ENCODE peak calls at places on chromosomes 4 and X, in ten cellular contexts. Y, P, U, W, I, N, E, B, G and D are unnamed samples.

GRCh38 chr4:107197121-107197520 is 161.0 kb upstream of the DKK2 start:
- DNase-seq in Y (no peak), P (no peak), U (no peak), W (no peak), I (no peak), N (no peak), E (no peak), B (no peak), G (no peak), D (no peak)

GRCh38 chrX:18574591-18574990 is 97.3 kb downstream of the RS1 start:
- DNase-seq in Y (no peak), P (no peak), U (peak), W (no peak), I (no peak), N (peak), E (no peak), B (no peak), G (no peak), D (no peak)

GRCh38 chr4:166073783-166074182 is 200.7 kb downstream of the TLL1 start:
- DNase-seq in Y (no peak), P (no peak), U (no peak), W (no peak), I (no peak), N (no peak), E (no peak), B (no peak), G (no peak), D (no peak)

GRCh38 chrX:150018931-150019331 is 80.6 kb upstream of the EOLA2 start:
- DNase-seq in Y (no peak), P (peak), U (no peak), W (no peak), I (no peak), N (peak), E (no peak), B (no peak), G (no peak), D (no peak)

GRCh38 chr4:188130355-188130754 is 8.9 kb upstream of the TRIML1 start:
- DNase-seq in Y (no peak), P (no peak), U (no peak), W (no peak), I (no peak), N (no peak), E (no peak), B (no peak), G (no peak), D (no peak)

GRCh38 chr4:80948161-80948560 is 82.3 kb upstream of the BMP3 start:
- DNase-seq in Y (no peak), P (no peak), U (no peak), W (no peak), I (no peak), N (no peak), E (no peak), B (no peak), G (no peak), D (no peak)

GRCh38 chr4:139083533-139084424 is 68.2 kb downstream of the NOCT start:
- DNase-seq in Y (peak), P (peak), U (peak), W (peak), I (peak), N (peak), E (peak), B (peak), G (peak), D (peak)

GRCh38 chrX:141375011-141375730 is 132.9 kb upstream of the SPANXC start:
- DNase-seq in Y (no peak), P (no peak), U (no peak), W (no peak), I (no peak), N (peak), E (no peak), B (no peak), G (no peak), D (no peak)

GRCh38 chrX:136754641-136755040 is 26.1 kb downstream of the ARHGEF6 start:
- DNase-seq in Y (no peak), P (peak), U (no peak), W (no peak), I (no peak), N (peak), E (no peak), B (no peak), G (peak), D (peak)

GRCh38 chrX:19372170-19373033 is 28.7 kb downstream of the PDHA1 start:
- DNase-seq in Y (peak), P (peak), U (peak), W (peak), I (peak), N (peak), E (peak), B (peak), G (peak), D (peak)

GRCh38 chr4:123398803-123399637 is 2.4 kb downstream of the SPRY1 start:
- DNase-seq in Y (peak), P (peak), U (peak), W (no peak), I (peak), N (peak), E (peak), B (peak), G (peak), D (peak)

GRCh38 chr4:40289366-40290188 is 45.6 kb upstream of the CHRNA9 start:
- DNase-seq in Y (peak), P (no peak), U (peak), W (no peak), I (no peak), N (no peak), E (no peak), B (no peak), G (no peak), D (peak)

GRCh38 chrX:17028381-17028780 is 81.9 kb downstream of the REPS2 start:
- DNase-seq in Y (no peak), P (no peak), U (no peak), W (no peak), I (no peak), N (no peak), E (no peak), B (no peak), G (no peak), D (no peak)

GRCh38 chrX:111035256-111035655 is 60.7 kb upstream of the PAK3 start:
- DNase-seq in Y (no peak), P (no peak), U (no peak), W (no peak), I (no peak), N (no peak), E (no peak), B (no peak), G (no peak), D (no peak)

GRCh38 chrX:29870608-29871007 is 344.8 kb upstream of the MAGEB2 start:
- DNase-seq in Y (no peak), P (no peak), U (no peak), W (no peak), I (no peak), N (no peak), E (no peak), B (no peak), G (no peak), D (no peak)